ENCODE peak calls at places on chromosome 12, in seven cellular contexts. One of them, this sample, is unnamed.
A peak's percentile ranks its signal among the peaks of the same experiment; 100 is the strongest.

GRCh38 chr12:57069522-57069921 is 9.1 kb downstream of the NEMP1 start:
- DNase-seq in stromal cell of bone marrow: peak; percentile 81
- DNase-seq in anterior cingulate cortex: no peak
- DNase-seq in uterus: peak; percentile 51
- DNase-seq in substantia nigra: no peak
- DNase-seq in kidney tubule cell: peak; percentile 74
- DNase-seq in stimulated activated CD4-positive, alpha-beta T cell treated with anti-CD3 and anti-CD28 coated beads, Interleukin-2, amount 100 ng/mL, for 4 hours: peak; percentile 52
- DNase-seq in this sample: peak; percentile 52

GRCh38 chr12:80580254-80580653 is 127.2 kb upstream of the MYF6 start:
- DNase-seq in stromal cell of bone marrow: peak; percentile 88
- DNase-seq in anterior cingulate cortex: no peak
- DNase-seq in uterus: no peak
- DNase-seq in substantia nigra: no peak
- DNase-seq in kidney tubule cell: peak; percentile 72
- DNase-seq in stimulated activated CD4-positive, alpha-beta T cell treated with anti-CD3 and anti-CD28 coated beads, Interleukin-2, amount 100 ng/mL, for 4 hours: no peak
- DNase-seq in this sample: no peak

GRCh38 chr12:100295764-100296555 is 29.0 kb downstream of the SCYL2 start:
- DNase-seq in stromal cell of bone marrow: peak; percentile 17
- DNase-seq in anterior cingulate cortex: no peak
- DNase-seq in uterus: no peak
- DNase-seq in substantia nigra: no peak
- DNase-seq in kidney tubule cell: peak; percentile 26
- DNase-seq in stimulated activated CD4-positive, alpha-beta T cell treated with anti-CD3 and anti-CD28 coated beads, Interleukin-2, amount 100 ng/mL, for 4 hours: no peak
- DNase-seq in this sample: no peak

GRCh38 chr12:52220456-52220855 is 12.6 kb upstream of the KRT7 start:
- DNase-seq in stromal cell of bone marrow: no peak
- DNase-seq in anterior cingulate cortex: no peak
- DNase-seq in uterus: no peak
- DNase-seq in substantia nigra: no peak
- DNase-seq in kidney tubule cell: no peak
- DNase-seq in stimulated activated CD4-positive, alpha-beta T cell treated with anti-CD3 and anti-CD28 coated beads, Interleukin-2, amount 100 ng/mL, for 4 hours: no peak
- DNase-seq in this sample: no peak

GRCh38 chr12:130074661-130075406 is 87.4 kb upstream of the FZD10 start:
- DNase-seq in stromal cell of bone marrow: no peak
- DNase-seq in anterior cingulate cortex: no peak
- DNase-seq in uterus: no peak
- DNase-seq in substantia nigra: no peak
- DNase-seq in kidney tubule cell: peak; percentile 75
- DNase-seq in stimulated activated CD4-positive, alpha-beta T cell treated with anti-CD3 and anti-CD28 coated beads, Interleukin-2, amount 100 ng/mL, for 4 hours: no peak
- DNase-seq in this sample: no peak

GRCh38 chr12:116053479-116054195 is 223.9 kb downstream of the MED13L start:
- DNase-seq in stromal cell of bone marrow: peak; percentile 57
- DNase-seq in anterior cingulate cortex: no peak
- DNase-seq in uterus: peak; percentile 49
- DNase-seq in substantia nigra: no peak
- DNase-seq in kidney tubule cell: peak; percentile 30
- DNase-seq in stimulated activated CD4-positive, alpha-beta T cell treated with anti-CD3 and anti-CD28 coated beads, Interleukin-2, amount 100 ng/mL, for 4 hours: no peak
- DNase-seq in this sample: no peak

GRCh38 chr12:25904442-25904841 is 54.0 kb upstream of the RASSF8 start:
- DNase-seq in stromal cell of bone marrow: peak; percentile 13
- DNase-seq in anterior cingulate cortex: no peak
- DNase-seq in uterus: no peak
- DNase-seq in substantia nigra: no peak
- DNase-seq in kidney tubule cell: peak; percentile 15
- DNase-seq in stimulated activated CD4-positive, alpha-beta T cell treated with anti-CD3 and anti-CD28 coated beads, Interleukin-2, amount 100 ng/mL, for 4 hours: no peak
- DNase-seq in this sample: no peak

GRCh38 chr12:132248439-132249157 is 80.8 kb downstream of the GALNT9 start:
- DNase-seq in stromal cell of bone marrow: peak; percentile 29
- DNase-seq in anterior cingulate cortex: no peak
- DNase-seq in uterus: no peak
- DNase-seq in substantia nigra: no peak
- DNase-seq in kidney tubule cell: no peak
- DNase-seq in stimulated activated CD4-positive, alpha-beta T cell treated with anti-CD3 and anti-CD28 coated beads, Interleukin-2, amount 100 ng/mL, for 4 hours: no peak
- DNase-seq in this sample: no peak